ENCODE peak calls at places on chromosomes 13 and 19, in ten cellular contexts. N is neuronal stem cell, Q is skeletal muscle cell, E is LoVo, U is RWPE1, B is endothelial cell of umbilical vein, Z is SK-MEL-5, T is cerebellar cortex, O is hepatocyte, Y is IMR-90. H is an unnamed sample.

GRCh38 chr19:4851551-4852290 is 15.7 kb downstream of the PLIN3 start:
- DNase-seq in U (peak; percentile 44), Z (peak; percentile 70), E (peak; percentile 37), T (peak; percentile 60), Q (no peak), N (peak; percentile 59), B (peak; percentile 53), Y (peak; percentile 42), O (peak; percentile 68), H (no peak)

GRCh38 chr13:95355491-95355890 is 54.2 kb upstream of the ABCC4 start:
- DNase-seq in E (no peak), T (no peak), Q (peak; percentile 29), O (peak; percentile 22), Z (peak; percentile 42), B (peak; percentile 60), U (no peak), Y (peak; percentile 78), N (no peak), H (no peak)

GRCh38 chr13:34216251-34216650 is 398.3 kb downstream of the RFC3 start:
- DNase-seq in B (no peak), Q (no peak), O (no peak), N (no peak), E (no peak), Z (no peak), Y (no peak), U (no peak), T (no peak), H (no peak)

GRCh38 chr13:114021464-114022308 is 47.8 kb upstream of the C13orf46 start:
- DNase-seq in Z (no peak), O (no peak), B (no peak), T (no peak), Q (no peak), N (no peak), Y (no peak), U (no peak), E (no peak), H (no peak)

GRCh38 chr19:21835810-21836444 is at the start of gene ZNF43:
- DNase-seq in Q (peak; percentile 82), Z (peak; percentile 81), Y (peak; percentile 91), B (peak; percentile 91), E (no peak), T (peak; percentile 97), O (peak; percentile 96), U (peak; percentile 83), N (peak; percentile 92), H (peak; percentile 71)

GRCh38 chr13:25171517-25172302 is at the start of gene AMER2:
- DNase-seq in O (peak; percentile 70), B (peak; percentile 21), T (peak; percentile 91), Z (no peak), Q (no peak), Y (no peak), N (peak; percentile 57), E (no peak), U (no peak), H (peak; percentile 70)

GRCh38 chr19:40174087-40174486 is 17.1 kb upstream of the MAP3K10 start:
- DNase-seq in B (peak; percentile 58), T (no peak), N (no peak), Q (no peak), Y (no peak), U (no peak), O (no peak), Z (no peak), E (no peak), H (no peak)

GRCh38 chr13:98766120-98766519 is 13.6 kb upstream of the SLC15A1 start:
- DNase-seq in B (no peak), O (no peak), Y (no peak), E (no peak), U (no peak), Z (no peak), N (no peak), Q (no peak), T (no peak), H (no peak)

GRCh38 chr19:18772620-18773587 is 18.2 kb downstream of the COMP start:
- DNase-seq in Y (no peak), N (no peak), T (peak; percentile 62), Q (no peak), B (no peak), U (peak; percentile 59), Z (no peak), O (no peak), E (no peak), H (no peak)

GRCh38 chr19:33618884-33619283 is 2.9 kb upstream of the CHST8 start:
- DNase-seq in Z (no peak), U (no peak), T (no peak), N (no peak), O (no peak), Y (no peak), B (no peak), Q (no peak), E (no peak), H (no peak)

GRCh38 chr19:33376423-33376822 is 2.9 kb downstream of the CEBPG start:
- DNase-seq in E (peak; percentile 82), T (no peak), Y (peak; percentile 87), U (peak; percentile 61), B (peak; percentile 92), O (peak; percentile 70), Q (peak; percentile 72), Z (no peak), N (no peak), H (no peak)

GRCh38 chr13:33081666-33082065 is 65.4 kb downstream of the KL start:
- DNase-seq in Z (no peak), T (no peak), N (no peak), B (no peak), O (no peak), U (no peak), Y (no peak), E (no peak), Q (no peak), H (no peak)

GRCh38 chr13:51479199-51479523 is 26.3 kb upstream of the INTS6 start:
- DNase-seq in N (no peak), T (no peak), E (no peak), Q (peak; percentile 41), U (peak; percentile 59), Y (peak; percentile 71), B (peak; percentile 13), Z (no peak), O (no peak), H (no peak)

H was measured in frontal cortex.